ENCODE peak calls at places on chromosomes 7 and 10, in five cellular contexts. N is psoas muscle, D is astrocyte of the spinal cord, P is GDM1, B is posterior vena cava. H is an unnamed sample.

GRCh38 chr10:60351191-60351853 is 38.4 kb downstream of the ANK3 start:
- DNase-seq in N (no peak), D (no peak), P (no peak), B (no peak), H (no peak)

GRCh38 chr7:24428676-24429075 is 144.6 kb upstream of the PALS2 start:
- DNase-seq in N (no peak), D (no peak), P (no peak), B (no peak), H (no peak)

GRCh38 chr7:94562525-94562924 is 52.9 kb downstream of the CASD1 start:
- DNase-seq in N (no peak), D (no peak), P (no peak), B (no peak), H (no peak)

GRCh38 chr10:62501547-62501946 is 127.4 kb downstream of the ZNF365 start:
- DNase-seq in N (no peak), D (no peak), P (no peak), B (no peak), H (no peak)

GRCh38 chr10:114634607-114634974 is 23.5 kb downstream of the ABLIM1 start:
- DNase-seq in N (no peak), D (peak), P (no peak), B (peak), H (peak)

GRCh38 chr10:125037145-125037544 is 95.2 kb downstream of the ZRANB1 start:
- DNase-seq in N (peak), D (peak), P (no peak), B (no peak), H (no peak)

GRCh38 chr7:134186022-134186421 is 58.9 kb downstream of the LRGUK start:
- DNase-seq in N (no peak), D (no peak), P (no peak), B (no peak), H (no peak)

GRCh38 chr7:117810642-117811512 is 62.4 kb downstream of the CTTNBP2 start:
- DNase-seq in N (no peak), D (peak), P (no peak), B (no peak), H (no peak)

GRCh38 chr7:919924-920341 is 34.5 kb downstream of the ADAP1 start:
- DNase-seq in N (peak), D (no peak), P (no peak), B (peak), H (no peak)

GRCh38 chr7:151313857-151314256 is 27.8 kb upstream of the NUB1 start:
- DNase-seq in N (peak), D (no peak), P (no peak), B (peak), H (no peak)

GRCh38 chr10:119031496-119032059 is 2.1 kb downstream of the NANOS1 start:
- DNase-seq in N (no peak), D (no peak), P (no peak), B (no peak), H (peak)

GRCh38 chr7:28787116-28787515 is 171.0 kb downstream of the TRIL start:
- DNase-seq in N (no peak), D (no peak), P (no peak), B (no peak), H (no peak)

H was measured in SJCRH30.